ENCODE peak calls at places on chromosome 22, in four cellular contexts. A, Z, K and T are unnamed samples.
A peak's percentile ranks its signal among the peaks of the same experiment; 100 is the strongest.

GRCh38 chr22:32555546-32555945 is 80.9 kb downstream of the FBXO7 start:
- DNase-seq in A (no peak), Z (no peak), K (no peak), T (no peak)

GRCh38 chr22:28034760-28035401 is 115.8 kb upstream of the PITPNB start:
- DNase-seq in A (peak; percentile 83), Z (peak; percentile 63), K (peak; percentile 88), T (peak; percentile 99)

GRCh38 chr22:47155131-47155885 is 392.9 kb downstream of the TBC1D22A start:
- DNase-seq in A (no peak), Z (no peak), K (no peak), T (no peak)

GRCh38 chr22:47805394-47805935 is 1043.0 kb downstream of the TBC1D22A start:
- DNase-seq in A (peak; percentile 36), Z (no peak), K (no peak), T (no peak)

GRCh38 chr22:37211075-37211852 is 1.0 kb downstream of the SSTR3 start:
- DNase-seq in A (no peak), Z (peak; percentile 6), K (no peak), T (no peak)

GRCh38 chr22:47328550-47329243 is 566.2 kb downstream of the TBC1D22A start:
- DNase-seq in A (no peak), Z (no peak), K (peak; percentile 70), T (peak; percentile 59)

GRCh38 chr22:47333625-47334024 is 571.2 kb downstream of the TBC1D22A start:
- DNase-seq in A (no peak), Z (peak; percentile 31), K (peak; percentile 33), T (no peak)

GRCh38 chr22:32897400-32897799 is 95.9 kb downstream of the TIMP3 start:
- DNase-seq in A (no peak), Z (no peak), K (peak; percentile 22), T (no peak)

GRCh38 chr22:48177591-48177990 is 1415.1 kb downstream of the TBC1D22A start:
- DNase-seq in A (peak; percentile 11), Z (no peak), K (no peak), T (no peak)

GRCh38 chr22:38218661-38219331 is 17.0 kb downstream of the MAFF start:
- DNase-seq in A (peak; percentile 92), Z (peak; percentile 91), K (peak; percentile 97), T (no peak)

GRCh38 chr22:28091486-28091885 is 172.4 kb upstream of the PITPNB start:
- DNase-seq in A (no peak), Z (no peak), K (no peak), T (no peak)

GRCh38 chr22:27476729-27477128 is 324.8 kb downstream of the MN1 start:
- DNase-seq in A (no peak), Z (no peak), K (peak; percentile 89), T (no peak)

GRCh38 chr22:48316876-48317250 is 1510.8 kb downstream of the BRD1 start:
- DNase-seq in A (peak; percentile 54), Z (no peak), K (no peak), T (no peak)

GRCh38 chr22:27801197-27801615 is 350 bp downstream of the MN1 start:
- DNase-seq in A (no peak), Z (no peak), K (peak; percentile 56), T (no peak)

GRCh38 chr22:42717197-42717967 is 3.3 kb downstream of the A4GALT start:
- DNase-seq in A (no peak), Z (no peak), K (peak; percentile 56), T (no peak)

GRCh38 chr22:47802446-47802845 is 1040.0 kb downstream of the TBC1D22A start:
- DNase-seq in A (peak; percentile 62), Z (no peak), K (no peak), T (no peak)

GRCh38 chr22:47645450-47645914 is 883.0 kb downstream of the TBC1D22A start:
- DNase-seq in A (no peak), Z (no peak), K (peak; percentile 5), T (no peak)

GRCh38 chr22:29625090-29625825 is 21.8 kb downstream of the NF2 start:
- DNase-seq in A (no peak), Z (peak; percentile 39), K (peak; percentile 91), T (peak; percentile 43)

GRCh38 chr22:32729368-32729767 is 72.1 kb upstream of the TIMP3 start:
- DNase-seq in A (no peak), Z (no peak), K (no peak), T (no peak)

GRCh38 chr22:45830531-45831245 is 146.3 kb downstream of the WNT7B start:
- DNase-seq in A (no peak), Z (no peak), K (peak; percentile 64), T (no peak)

GRCh38 chr22:45832959-45833580 is 143.9 kb downstream of the WNT7B start:
- DNase-seq in A (no peak), Z (no peak), K (no peak), T (no peak)

GRCh38 chr22:45832180-45832579 is 144.8 kb downstream of the WNT7B start:
- DNase-seq in A (no peak), Z (no peak), K (no peak), T (no peak)

GRCh38 chr22:45833613-45834012 is 143.3 kb downstream of the WNT7B start:
- DNase-seq in A (no peak), Z (no peak), K (no peak), T (no peak)

DNA sequence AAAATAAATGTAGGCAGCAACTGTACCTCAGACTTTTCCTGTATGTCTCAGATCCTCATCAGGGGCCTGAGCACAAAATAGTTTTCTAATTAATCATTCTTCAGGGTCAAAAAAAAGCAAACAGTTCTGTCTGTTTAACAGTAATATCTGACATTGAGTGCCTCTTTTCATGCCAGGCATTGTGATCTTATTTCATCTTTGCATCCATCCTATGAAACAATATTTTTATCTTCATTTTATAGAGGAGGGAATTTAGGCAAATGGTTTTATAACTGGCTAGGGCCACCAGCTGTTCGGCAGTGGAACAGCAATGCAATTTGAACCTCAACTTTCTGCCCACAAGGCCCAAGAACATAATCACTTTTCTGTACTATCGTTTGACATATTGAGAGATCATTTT is 145.6 kb downstream of the WNT7B start:
- DNase-seq in A (no peak), Z (no peak), K (peak; percentile 56), T (no peak)
- TF ChIP-seq CTCF in A (no peak), Z (peak; percentile 37), K (peak; percentile 69), T (peak; percentile 38)

GRCh38 chr22:49934891-49935557 is 16.6 kb downstream of the CRELD2 start:
- DNase-seq in A (no peak), Z (peak; percentile 93), K (peak; percentile 47), T (peak; percentile 64)
- H3K4me3 ChIP-seq in A (peak overlapping the region; percentile 77), Z (peak overlapping the region; percentile 48), K (peak overlapping the region; percentile 50), T (no peak overlapping the region)

DNA sequence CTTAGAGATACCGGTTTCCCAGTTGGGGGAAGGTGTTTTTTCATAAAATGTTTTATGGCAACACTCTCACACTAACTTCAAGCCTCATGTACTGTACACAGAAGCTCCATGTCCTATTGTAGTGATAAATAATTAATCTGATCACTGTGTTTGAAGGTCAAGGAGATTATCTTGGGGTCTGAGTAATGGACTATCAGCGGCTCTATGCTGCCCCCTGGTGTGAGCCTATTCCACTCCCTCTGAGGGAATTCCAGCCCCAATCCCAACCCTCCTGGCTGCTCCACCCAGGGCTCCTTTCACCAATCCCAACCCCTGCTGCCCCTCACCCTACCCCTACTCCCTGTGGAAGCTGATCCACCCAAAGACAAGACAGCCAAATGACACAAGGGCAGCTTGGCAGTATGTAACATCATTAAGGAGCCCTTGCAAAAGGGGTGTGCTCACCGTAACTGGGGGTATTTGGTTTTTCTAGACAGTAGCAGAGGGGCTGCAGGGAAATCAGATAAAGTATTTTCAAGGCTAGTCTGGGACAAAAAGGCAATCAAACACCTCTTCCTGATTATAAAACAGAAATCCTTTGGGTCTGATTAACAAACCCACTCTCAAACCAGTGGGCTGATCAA is 22.3 kb downstream of the HPS4 start:
- DNase-seq in A (no peak), Z (peak; percentile 57), K (peak; percentile 49), T (peak; percentile 87)
- TF ChIP-seq CTCF in A (peak; percentile 38), Z (peak; percentile 52), K (peak; percentile 81), T (peak; percentile 95)

DNA sequence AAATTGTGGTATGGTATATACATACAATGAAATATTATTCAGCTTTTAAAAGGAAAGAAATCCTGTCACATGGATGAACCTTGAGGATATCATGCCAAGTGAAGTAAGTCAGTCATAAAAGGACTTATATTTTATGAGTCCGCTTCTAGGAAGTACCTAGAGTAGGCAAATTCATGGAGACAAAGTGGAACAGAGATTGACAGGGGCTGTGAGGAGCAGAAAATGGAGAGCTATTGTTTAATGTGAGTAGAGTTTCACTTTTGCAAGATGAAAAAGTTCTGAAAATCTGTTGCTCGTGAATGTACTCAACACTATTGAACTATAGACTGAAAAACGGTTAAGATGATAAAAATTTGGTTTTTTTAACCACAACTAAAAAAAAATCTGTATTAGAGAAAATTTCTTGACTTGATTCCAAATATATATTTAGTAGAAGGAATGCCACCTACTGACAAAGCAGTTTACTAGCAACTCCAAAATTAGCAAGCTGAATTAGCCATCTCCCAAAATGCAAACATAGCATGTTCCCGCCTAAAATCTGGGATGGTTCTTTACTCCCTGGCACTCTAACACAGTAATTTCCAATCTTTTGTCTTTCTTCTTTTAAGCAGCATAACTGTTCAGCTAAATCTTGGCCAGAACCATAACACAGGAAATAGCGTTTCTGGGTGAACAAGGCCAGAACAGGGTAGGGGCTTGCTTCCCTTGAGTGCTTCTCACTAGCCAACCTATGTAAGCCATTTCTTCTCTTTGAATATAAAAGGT is 1.5 kb downstream of the UFD1 start:
- DNase-seq in A (no peak), Z (no peak), K (peak; percentile 41), T (no peak)
- H3K4me3 ChIP-seq in A (peak overlapping the region; percentile 99), Z (peak overlapping the region; percentile 87), K (peak overlapping the region; percentile 90), T (peak overlapping the region; percentile 82)

GRCh38 chr22:22976033-22976922 is 88.7 kb downstream of the IGLL5 start:
- DNase-seq in A (no peak), Z (no peak), K (no peak), T (no peak)
- TF ChIP-seq CTCF in A (no peak), Z (peak; percentile 45), K (no peak), T (peak; percentile 3)

GRCh38 chr22:43891360-43892182 is at the start of gene PNPLA5:
- DNase-seq in A (no peak), Z (no peak), K (no peak), T (no peak)
- H3K4me3 ChIP-seq in A (peak within 1 kb of the TSS; percentile 12), Z (no peak within 1 kb of the TSS), K (peak within 1 kb of the TSS; percentile 22), T (no peak within 1 kb of the TSS)